ENCODE peak calls at places on chromosome 2, in seven cellular contexts. H is NB4, S is osteocyte, D is chondrocyte, L is GM06990, E is neural crest cell, T is ovary. R is an unnamed sample.

GRCh38 chr2:122707224-122707824 is 951.9 kb downstream of the TSN start:
- DNase-seq in H (no peak), S (no peak), D (no peak), L (peak; percentile 48), E (no peak), T (no peak), R (no peak)

GRCh38 chr2:168432565-168433186 is 23.4 kb upstream of the CERS6 start:
- DNase-seq in H (no peak), S (no peak), D (no peak), L (no peak), E (no peak), T (no peak), R (no peak)

GRCh38 chr2:11775384-11775783 is 29.0 kb downstream of the LPIN1 start:
- DNase-seq in H (no peak), S (no peak), D (no peak), L (peak; percentile 53), E (no peak), T (no peak), R (no peak)

GRCh38 chr2:159129807-159130206 is 156.7 kb downstream of the WDSUB1 start:
- DNase-seq in H (no peak), S (no peak), D (no peak), L (no peak), E (no peak), T (no peak), R (no peak)

GRCh38 chr2:180657054-180657453 is 323.4 kb upstream of the UBE2E3 start:
- DNase-seq in H (no peak), S (no peak), D (no peak), L (no peak), E (no peak), T (no peak), R (no peak)

GRCh38 chr2:226792155-226792871 is 7.3 kb downstream of the IRS1 start:
- DNase-seq in H (peak; percentile 28), S (no peak), D (no peak), L (no peak), E (no peak), T (no peak), R (no peak)

GRCh38 chr2:97733341-97734035 is 20.1 kb downstream of the ZAP70 start:
- DNase-seq in H (no peak), S (no peak), D (no peak), L (no peak), E (no peak), T (no peak), R (no peak)

GRCh38 chr2:118049140-118050128 is 35.6 kb upstream of the CCDC93 start:
- DNase-seq in H (no peak), S (no peak), D (no peak), L (peak; percentile 29), E (no peak), T (no peak), R (no peak)

GRCh38 chr2:202831241-202831997 is 40.1 kb downstream of the ICA1L start:
- DNase-seq in H (peak; percentile 82), S (no peak), D (no peak), L (peak; percentile 20), E (peak; percentile 35), T (no peak), R (peak; percentile 29)

GRCh38 chr2:241571821-241572620 is 13.5 kb downstream of the BOK start:
- DNase-seq in H (no peak), S (no peak), D (peak; percentile 88), L (no peak), E (no peak), T (no peak), R (no peak)

GRCh38 chr2:226772389-226773179 is 27.0 kb downstream of the IRS1 start:
- DNase-seq in H (peak; percentile 94), S (no peak), D (no peak), L (peak; percentile 66), E (no peak), T (no peak), R (no peak)

GRCh38 chr2:168849610-168850009 is 40.6 kb downstream of the SPC25 start:
- DNase-seq in H (peak; percentile 19), S (no peak), D (no peak), L (no peak), E (no peak), T (peak; percentile 62), R (peak; percentile 17)

GRCh38 chr2:25420820-25421237 is 79.1 kb upstream of the DNMT3A start:
- DNase-seq in H (peak; percentile 86), S (no peak), D (no peak), L (peak; percentile 82), E (no peak), T (no peak), R (no peak)

GRCh38 chr2:183837157-183837556 is 712.9 kb downstream of the NUP35 start:
- DNase-seq in H (no peak), S (no peak), D (no peak), L (no peak), E (no peak), T (no peak), R (no peak)

GRCh38 chr2:437772-438393 is 150.0 kb upstream of the ALKAL2 start:
- DNase-seq in H (peak; percentile 73), S (no peak), D (no peak), L (peak; percentile 30), E (no peak), T (no peak), R (peak; percentile 40)

DNA sequence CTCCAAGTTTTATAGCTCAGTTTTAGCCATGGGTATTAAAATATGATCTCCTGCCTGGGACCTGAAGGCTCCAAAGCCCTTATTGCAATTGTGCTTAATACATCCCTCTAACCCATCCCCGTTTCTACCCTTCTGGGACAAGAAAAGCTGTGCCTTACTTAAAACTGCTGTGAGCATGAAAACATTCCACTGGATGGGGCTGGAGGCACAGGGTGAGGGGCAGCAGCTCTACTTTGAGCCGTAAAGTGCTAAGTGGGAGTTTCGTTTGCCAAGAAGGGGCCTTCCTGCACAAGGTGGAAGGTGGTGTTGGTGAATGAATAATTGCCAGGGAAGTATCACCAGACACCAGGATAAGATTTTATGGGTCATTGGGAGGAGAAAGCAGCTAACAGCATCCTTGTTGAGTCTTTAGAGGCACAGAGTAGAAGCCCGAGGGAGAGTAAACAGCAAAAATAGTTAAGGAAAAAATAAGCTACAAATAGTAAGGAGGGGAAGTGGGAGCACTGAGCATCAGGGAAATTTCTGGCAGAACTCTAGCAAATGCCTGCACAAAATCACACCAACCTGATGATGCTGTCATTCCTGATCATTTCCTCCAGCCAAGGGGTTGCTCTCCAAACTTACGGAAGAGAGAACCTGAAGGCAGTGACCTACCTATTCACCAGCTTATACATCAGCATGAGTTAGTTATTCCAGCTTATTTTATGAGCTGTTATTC is 218.4 kb downstream of the MREG start:
- DNase-seq in H (peak; percentile 22), S (no peak), D (no peak), L (no peak), E (no peak), T (no peak), R (no peak)
- TF ChIP-seq CTCF in H (no peak), S (peak; percentile 37), D (peak; percentile 58), L (no peak), E (no peak), T (no peak), R (no peak)

DNA sequence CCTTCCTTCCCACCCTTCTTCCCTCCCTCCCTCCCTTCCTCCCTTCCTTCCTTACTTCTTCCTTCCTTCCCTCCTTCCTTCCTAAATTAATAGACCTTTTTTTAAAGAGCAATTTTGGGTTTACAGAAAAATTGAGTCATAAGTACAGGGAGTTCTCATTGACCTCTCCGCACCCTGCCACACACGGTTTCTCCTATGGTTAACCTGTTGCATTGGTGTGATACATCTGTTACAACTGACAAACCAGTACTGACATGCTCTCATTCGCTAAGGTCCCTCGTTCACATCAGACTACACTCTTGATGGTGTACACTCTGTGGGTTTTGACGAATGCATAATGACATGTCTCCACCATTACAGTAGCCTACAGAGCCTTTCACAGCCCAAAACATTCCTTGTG is 11.6 kb upstream of the SDC1 start:
- DNase-seq in H (no peak), S (no peak), D (no peak), L (no peak), E (no peak), T (no peak), R (no peak)
- TF ChIP-seq CTCF in H (no peak), S (no peak), D (no peak), L (no peak), E (no peak), T (no peak), R (no peak)

GRCh38 chr2:44291281-44292248 is 16.3 kb downstream of the SLC3A1 start:
- DNase-seq in H (peak; percentile 71), S (no peak), D (no peak), L (no peak), E (no peak), T (no peak), R (no peak)
- TF ChIP-seq CTCF in H (peak; percentile 53), S (peak; percentile 67), D (peak; percentile 84), L (peak; percentile 26), E (peak; percentile 57), T (no peak), R (no peak)

GRCh38 chr2:215003001-215003400 is 135.4 kb downstream of the ABCA12 start:
- DNase-seq in H (no peak), S (no peak), D (no peak), L (no peak), E (no peak), T (no peak), R (peak; percentile 19)

DNA sequence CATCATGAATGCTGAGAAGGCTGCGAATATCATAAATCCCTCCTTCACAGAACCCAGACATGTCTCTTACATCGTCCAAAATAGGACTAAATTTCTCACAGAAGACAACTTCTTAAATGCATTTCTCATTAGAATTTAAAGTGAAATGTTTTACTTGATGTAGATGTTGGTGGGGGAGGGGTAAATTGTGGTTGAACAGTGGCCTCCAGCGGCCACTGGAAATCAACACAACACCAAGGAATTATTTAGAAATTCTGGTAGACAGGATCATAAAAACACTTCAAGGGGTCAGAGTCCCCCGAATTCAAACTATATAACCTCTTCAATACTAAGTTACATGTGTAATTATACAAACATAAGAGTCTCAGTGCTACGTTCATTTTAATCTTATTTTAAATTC is 135.9 kb downstream of the ABCA12 start:
- DNase-seq in H (peak; percentile 61), S (no peak), D (no peak), L (no peak), E (peak; percentile 20), T (peak; percentile 15), R (no peak)
- TF ChIP-seq CTCF in H (peak; percentile 39), S (peak; percentile 69), D (peak; percentile 89), L (peak; percentile 60), E (peak; percentile 74), T (no peak), R (peak; percentile 52)

GRCh38 chr2:134465706-134466105 is 211.8 kb downstream of the MGAT5 start:
- DNase-seq in H (no peak), S (peak; percentile 40), D (no peak), L (no peak), E (no peak), T (no peak), R (no peak)

GRCh38 chr2:134465228-134465627 is 211.4 kb downstream of the MGAT5 start:
- DNase-seq in H (no peak), S (peak; percentile 57), D (no peak), L (no peak), E (no peak), T (no peak), R (no peak)

GRCh38 chr2:134468093-134468640 is 214.3 kb downstream of the MGAT5 start:
- DNase-seq in H (no peak), S (peak; percentile 40), D (no peak), L (no peak), E (no peak), T (no peak), R (no peak)

GRCh38 chr2:134463726-134464076 is 209.8 kb downstream of the MGAT5 start:
- DNase-seq in H (no peak), S (peak; percentile 69), D (no peak), L (no peak), E (no peak), T (no peak), R (no peak)

GRCh38 chr2:134466141-134466540 is 212.3 kb downstream of the MGAT5 start:
- DNase-seq in H (no peak), S (no peak), D (no peak), L (no peak), E (no peak), T (no peak), R (peak; percentile 46)
- TF ChIP-seq CTCF in H (no peak), S (no peak), D (peak; percentile 50), L (peak; percentile 61), E (peak; percentile 61), T (no peak), R (peak; percentile 49)

R was measured in glutamatergic neuron.